ENCODE peak calls at places on chromosomes 12 and 14, in eight cellular contexts. Q is Peyer's patch; O is stimulated activated CD4-positive, alpha-beta T cell treated with anti-CD3 and anti-CD28 coated beads, Interleukin-4, amount 100 ng/mL, for 1 hour; V is fibroblast of mammary gland; J is AG04449; B is MCF 10A; I is cardiac muscle cell; H is right lobe of liver. S is an unnamed sample.

GRCh38 chr12:32005496-32006125 is 46.4 kb downstream of the RESF1 start:
- DNase-seq in I (peak), J (no peak), B (no peak), V (no peak), Q (no peak), O (no peak), H (no peak), S (no peak)

GRCh38 chr12:12528361-12529092 is 34.1 kb downstream of the DUSP16 start:
- DNase-seq in O (no peak), Q (no peak), I (no peak), B (no peak), H (peak), J (no peak), V (no peak), S (no peak)

GRCh38 chr14:96727076-96727475 is 70.1 kb upstream of the VRK1 start:
- DNase-seq in V (no peak), J (no peak), I (no peak), H (no peak), Q (no peak), O (no peak), B (no peak), S (no peak)

GRCh38 chr12:76444408-76444984 is 96.3 kb upstream of the BBS10 start:
- DNase-seq in V (peak), H (no peak), B (no peak), J (no peak), Q (no peak), O (no peak), I (no peak), S (peak)

GRCh38 chr14:54637270-54637669 is 70.3 kb downstream of the SAMD4A start:
- DNase-seq in V (no peak), B (peak), O (no peak), Q (no peak), J (no peak), I (no peak), H (no peak), S (no peak)

GRCh38 chr12:56385873-56386272 is 23.2 kb upstream of the APOF start:
- DNase-seq in V (peak), B (peak), J (no peak), O (no peak), I (no peak), Q (no peak), H (peak), S (peak)

GRCh38 chr12:49093746-49094103 is 876 bp downstream of the DHH start:
- DNase-seq in J (no peak), I (peak), V (no peak), O (no peak), B (no peak), Q (no peak), H (no peak), S (no peak)

GRCh38 chr12:48199784-48200198 is 3.3 kb downstream of the OR10AD1 start:
- DNase-seq in V (peak), Q (no peak), I (no peak), J (no peak), B (no peak), H (no peak), O (no peak), S (peak)

GRCh38 chr12:114835031-114835430 is 151.1 kb upstream of the TBX3 start:
- DNase-seq in B (peak), I (no peak), O (no peak), H (no peak), V (peak), J (peak), Q (no peak), S (no peak)

GRCh38 chr12:100234591-100235304 is 32.1 kb downstream of the DEPDC4 start:
- DNase-seq in V (peak), Q (no peak), H (no peak), B (peak), J (peak), O (no peak), I (peak), S (peak)

GRCh38 chr14:105525326-105525725 is 1.1 kb upstream of the TMEM121 start:
- DNase-seq in B (no peak), J (no peak), Q (no peak), I (no peak), H (no peak), O (no peak), V (no peak), S (no peak)

GRCh38 chr12:1117970-1118563 is 127.0 kb downstream of the ERC1 start:
- DNase-seq in B (peak), H (peak), Q (peak), J (peak), V (peak), I (peak), O (peak), S (peak)

GRCh38 chr12:67698711-67699603 is 50.4 kb downstream of the DYRK2 start:
- DNase-seq in J (no peak), I (no peak), B (peak), H (no peak), O (peak), Q (peak), V (peak), S (peak)

GRCh38 chr14:83280719-83281118 is 1747.1 kb upstream of the SEL1L start:
- DNase-seq in I (no peak), H (no peak), O (no peak), J (no peak), V (no peak), Q (no peak), B (no peak), S (no peak)

GRCh38 chr12:68374315-68374982 is 42.3 kb upstream of the MDM1 start:
- DNase-seq in V (no peak), B (peak), I (no peak), J (no peak), O (peak), H (no peak), Q (no peak), S (peak)

GRCh38 chr12:115303751-115304309 is 619.9 kb upstream of the TBX3 start:
- DNase-seq in V (peak), O (no peak), B (no peak), I (peak), H (no peak), Q (no peak), J (no peak), S (no peak)

GRCh38 chr12:12465522-12465921 is 97.1 kb downstream of the DUSP16 start:
- DNase-seq in J (no peak), B (no peak), O (no peak), H (no peak), V (no peak), I (no peak), Q (no peak), S (no peak)

GRCh38 chr14:89032086-89032649 is 207.7 kb downstream of the TTC8 start:
- DNase-seq in I (no peak), J (no peak), B (no peak), V (no peak), Q (no peak), O (no peak), H (no peak), S (no peak)

GRCh38 chr14:60183724-60184596 is 18.8 kb upstream of the DHRS7 start:
- DNase-seq in Q (no peak), V (peak), I (peak), O (no peak), H (no peak), J (no peak), B (peak), S (peak)

GRCh38 chr14:34465069-34465859 is 3.2 kb upstream of the SPTSSA start:
- DNase-seq in V (peak), J (no peak), Q (no peak), O (no peak), B (peak), I (no peak), H (no peak), S (peak)

S was measured in bronchial epithelial cell.